ENCODE peak calls at places on chromosomes 13 and 19, in seven cellular contexts. J is NCI-H2081; Y is activated CD8-positive, alpha-beta memory T cell treated with anti-CD3 and anti-CD28 coated beads, Interleukin-2, amount 10 ng/mL, durations not matched to agents 7 days and 5 days; M is RPMI7951; W is mesenteric fat pad; C is choroid plexus epithelial cell; U is HFFc6. V is an unnamed sample.

GRCh38 chr13:23617551-23618014 is 47.4 kb downstream of the TNFRSF19 start:
- DNase-seq in J (no peak), Y (no peak), M (peak; percentile 88), W (no peak), C (peak; percentile 93), U (no peak), V (no peak)

GRCh38 chr13:41150058-41150457 is 17.5 kb upstream of the KBTBD6 start:
- DNase-seq in J (no peak), Y (no peak), M (no peak), W (no peak), C (no peak), U (no peak), V (no peak)

GRCh38 chr19:40225440-40226305 is 816 bp downstream of the CCNP start:
- DNase-seq in J (no peak), Y (no peak), M (peak; percentile 17), W (no peak), C (peak; percentile 56), U (peak; percentile 20), V (peak; percentile 46)

GRCh38 chr19:18744019-18744418 is 47.1 kb downstream of the COMP start:
- DNase-seq in J (no peak), Y (no peak), M (no peak), W (no peak), C (no peak), U (no peak), V (no peak)

GRCh38 chr13:105960326-105960725 is 575.1 kb downstream of the EFNB2 start:
- DNase-seq in J (peak; percentile 63), Y (no peak), M (peak; percentile 69), W (no peak), C (no peak), U (no peak), V (no peak)

GRCh38 chr13:97226788-97227627 is 4.9 kb downstream of the MBNL2 start:
- DNase-seq in J (no peak), Y (peak; percentile 67), M (no peak), W (no peak), C (no peak), U (no peak), V (no peak)

GRCh38 chr19:34983786-34984185 is 16.3 kb upstream of the GRAMD1A start:
- DNase-seq in J (no peak), Y (no peak), M (no peak), W (no peak), C (no peak), U (no peak), V (no peak)

GRCh38 chr13:112058519-112058873 is 8.5 kb upstream of the SOX1 start:
- DNase-seq in J (no peak), Y (no peak), M (no peak), W (no peak), C (no peak), U (no peak), V (no peak)

GRCh38 chr19:13788991-13789390 is 6.3 kb upstream of the ZSWIM4 start:
- DNase-seq in J (no peak), Y (peak; percentile 73), M (peak; percentile 67), W (no peak), C (peak; percentile 94), U (no peak), V (no peak)

GRCh38 chr13:37369618-37370017 is 228.9 kb downstream of the POSTN start:
- DNase-seq in J (no peak), Y (no peak), M (no peak), W (no peak), C (peak; percentile 61), U (peak; percentile 25), V (no peak)

GRCh38 chr13:99293178-99293577 is 14.0 kb downstream of the GPR183 start:
- DNase-seq in J (no peak), Y (no peak), M (no peak), W (no peak), C (no peak), U (no peak), V (no peak)

GRCh38 chr13:95535243-95535642 is 17.3 kb upstream of the CLDN10 start:
- DNase-seq in J (no peak), Y (no peak), M (peak; percentile 81), W (no peak), C (peak; percentile 55), U (peak; percentile 43), V (peak; percentile 41)

GRCh38 chr13:98239156-98240076 is 62.3 kb upstream of the RNF113B start:
- DNase-seq in J (peak; percentile 61), Y (no peak), M (no peak), W (no peak), C (no peak), U (no peak), V (peak; percentile 98)

GRCh38 chr13:30241537-30241936 is 65.8 kb downstream of the KATNAL1 start:
- DNase-seq in J (no peak), Y (no peak), M (no peak), W (no peak), C (no peak), U (no peak), V (no peak)

GRCh38 chr13:48448285-48448962 is 35.5 kb upstream of the LPAR6 start:
- DNase-seq in J (no peak), Y (no peak), M (no peak), W (no peak), C (no peak), U (no peak), V (no peak)

GRCh38 chr19:47161876-47162489 is 31.3 kb downstream of the SAE1 start:
- DNase-seq in J (no peak), Y (no peak), M (no peak), W (no peak), C (peak; percentile 30), U (peak; percentile 42), V (no peak)

GRCh38 chr19:15178629-15179308 is 22.0 kb downstream of the NOTCH3 start:
- DNase-seq in J (no peak), Y (no peak), M (no peak), W (no peak), C (no peak), U (no peak), V (no peak)

GRCh38 chr13:39612023-39612637 is 9.1 kb upstream of the LHFPL6 start:
- DNase-seq in J (peak; percentile 76), Y (peak; percentile 60), M (peak; percentile 61), W (no peak), C (peak; percentile 91), U (peak; percentile 53), V (peak; percentile 82)

GRCh38 chr19:7478173-7478842 is 10.5 kb downstream of the PEX11G start:
- DNase-seq in J (no peak), Y (no peak), M (peak; percentile 40), W (no peak), C (no peak), U (no peak), V (no peak)

GRCh38 chr13:75812751-75813181 is 176.6 kb downstream of the LMO7 start:
- DNase-seq in J (no peak), Y (no peak), M (no peak), W (no peak), C (peak; percentile 72), U (no peak), V (no peak)

GRCh38 chr19:48815870-48816501 is 5.2 kb upstream of the BCAT2 start:
- DNase-seq in J (peak; percentile 56), Y (no peak), M (peak; percentile 39), W (no peak), C (peak; percentile 46), U (no peak), V (peak; percentile 91)

GRCh38 chr19:7395793-7396192 is 47.1 kb downstream of the ARHGEF18 start:
- DNase-seq in J (no peak), Y (no peak), M (no peak), W (no peak), C (peak; percentile 18), U (no peak), V (no peak)

GRCh38 chr19:43940719-43941118 is 5.6 kb upstream of the ZNF45 start:
- DNase-seq in J (no peak), Y (no peak), M (no peak), W (no peak), C (no peak), U (no peak), V (no peak)

GRCh38 chr19:2296141-2296540 is 11.8 kb downstream of the LINGO3 start:
- DNase-seq in J (no peak), Y (no peak), M (no peak), W (no peak), C (no peak), U (no peak), V (no peak)

GRCh38 chr19:18386543-18387251 is 739 bp downstream of the GDF15 start:
- DNase-seq in J (no peak), Y (no peak), M (peak; percentile 20), W (no peak), C (peak; percentile 68), U (no peak), V (no peak)

V was measured in NCI-H146.